ENCODE peak calls at places on chromosomes 13 and 19, in eight cellular contexts. S is activated CD8-positive, alpha-beta memory T cell treated with anti-CD3 and anti-CD28 coated beads, Interleukin-2, amount 50 U/mL, for 4 hours; O is activated T-cell treated with anti-CD3 and anti-CD28 coated beads, Interleukin-2, amount 50 U/mL, for 48 hours; Z is CD4-positive, alpha-beta memory T cell; E is ecto neural progenitor cell; X is CD4-positive, alpha-beta T cell; L is LoVo; R is endodermal cell. N is an unnamed sample.

GRCh38 chr13:35630551-35631275 is 154.2 kb upstream of the MAB21L1 start:
- DNase-seq in E (peak), Z (no peak), X (no peak), L (peak), R (peak), O (no peak), S (no peak), N (peak)

GRCh38 chr19:7673995-7674667 is 2.8 kb upstream of the MCEMP1 start:
- DNase-seq in S (no peak), L (peak), X (no peak), E (no peak), O (peak), Z (no peak), R (peak), N (peak)

GRCh38 chr13:42388326-42388725 is 116.4 kb downstream of the AKAP11 start:
- DNase-seq in Z (no peak), E (no peak), X (no peak), O (no peak), L (no peak), R (no peak), S (no peak), N (no peak)

GRCh38 chr19:16535381-16535780 is 6.9 kb downstream of the CHERP start:
- DNase-seq in E (no peak), S (no peak), X (no peak), Z (no peak), L (no peak), R (no peak), O (no peak), N (no peak)

GRCh38 chr19:4559569-4559968 is at the start of gene SEMA6B:
- DNase-seq in X (no peak), E (no peak), Z (no peak), S (no peak), L (no peak), O (no peak), R (no peak), N (no peak)

GRCh38 chr19:2166741-2167738 is 3.3 kb downstream of the DOT1L start:
- DNase-seq in Z (no peak), L (peak), S (no peak), X (no peak), O (no peak), R (peak), E (no peak), N (peak)

GRCh38 chr13:75946746-75947397 is 310.7 kb downstream of the LMO7 start:
- DNase-seq in S (no peak), R (no peak), X (no peak), L (no peak), E (no peak), O (no peak), Z (no peak), N (no peak)

GRCh38 chr19:45592366-45592765 is 7.8 kb upstream of the OPA3 start:
- DNase-seq in X (no peak), O (no peak), E (no peak), S (no peak), R (no peak), L (no peak), Z (no peak), N (no peak)

GRCh38 chr13:110600261-110600819 is 15.0 kb upstream of the NAXD start:
- DNase-seq in L (no peak), O (no peak), Z (no peak), E (no peak), X (no peak), S (no peak), R (peak), N (peak)

GRCh38 chr19:33464733-33465115 is 56.9 kb downstream of the PEPD start:
- DNase-seq in R (no peak), L (no peak), S (peak), Z (no peak), E (peak), O (no peak), X (no peak), N (no peak)

GRCh38 chr19:55198651-55199050 is 10.7 kb downstream of the PTPRH start:
- DNase-seq in S (no peak), O (no peak), E (no peak), Z (no peak), L (no peak), X (no peak), R (peak), N (no peak)

GRCh38 chr19:2613507-2614295 is 88.8 kb downstream of the GNG7 start:
- DNase-seq in S (peak), O (peak), E (peak), L (peak), X (peak), Z (peak), R (peak), N (no peak)

GRCh38 chr19:15218501-15218900 is 13.7 kb downstream of the EPHX3 start:
- DNase-seq in O (no peak), E (no peak), L (no peak), S (no peak), X (no peak), Z (no peak), R (no peak), N (no peak)

GRCh38 chr13:113861433-113862030 is 2.3 kb downstream of the GAS6 start:
- DNase-seq in R (peak), S (no peak), O (no peak), Z (no peak), E (peak), L (no peak), X (no peak), N (no peak)

GRCh38 chr19:45469835-45470146 is 2.0 kb downstream of the FOSB start:
- DNase-seq in X (no peak), S (no peak), E (peak), L (no peak), O (no peak), R (no peak), Z (no peak), N (no peak)

GRCh38 chr19:52099497-52100138 is 4.1 kb upstream of the ZNF841 start:
- DNase-seq in O (no peak), X (no peak), Z (no peak), E (no peak), R (no peak), S (no peak), L (no peak), N (no peak)

GRCh38 chr13:70339738-70340137 is 231.5 kb upstream of the KLHL1 start:
- DNase-seq in S (no peak), Z (no peak), O (no peak), X (no peak), R (peak), L (peak), E (peak), N (peak)

GRCh38 chr19:13849991-13850909 is 26.7 kb upstream of the NANOS3 start:
- DNase-seq in O (peak), E (peak), S (peak), X (peak), Z (peak), R (peak), L (peak), N (peak)

GRCh38 chr19:2811735-2812413 is 7.8 kb upstream of the ZNF554 start:
- DNase-seq in X (no peak), O (no peak), L (no peak), S (no peak), E (no peak), R (no peak), Z (no peak), N (no peak)

GRCh38 chr13:33636955-33637670 is 180.8 kb upstream of the RFC3 start:
- DNase-seq in Z (no peak), E (no peak), S (no peak), R (no peak), O (no peak), X (no peak), L (no peak), N (no peak)

GRCh38 chr19:21158523-21159135 is 16.8 kb downstream of the ZNF431 start:
- DNase-seq in X (no peak), L (no peak), O (no peak), Z (no peak), R (no peak), S (no peak), E (no peak), N (no peak)

GRCh38 chr19:4301590-4302237 is 475 bp downstream of the TMIGD2 start:
- DNase-seq in Z (no peak), S (no peak), R (no peak), E (no peak), L (no peak), X (no peak), O (no peak), N (peak)

GRCh38 chr19:50963381-50963780 is 6.0 kb downstream of the KLK6 start:
- DNase-seq in X (no peak), L (no peak), S (no peak), E (no peak), Z (no peak), O (no peak), R (no peak), N (no peak)

GRCh38 chr19:41886761-41887710 is 4.1 kb downstream of the ARHGEF1 start:
- DNase-seq in E (no peak), O (peak), Z (peak), X (peak), L (no peak), S (peak), R (no peak), N (peak)

GRCh38 chr13:60351816-60352215 is 45.2 kb upstream of the TDRD3 start:
- DNase-seq in S (no peak), L (no peak), Z (no peak), R (no peak), X (no peak), O (no peak), E (no peak), N (no peak)

N was measured in HT-29.